ENCODE peak calls at places on chromosome 13, in six cellular contexts. One of them, this sample, is unnamed.

GRCh38 chr13:113060557-113061270 is 44.9 kb upstream of the F7 start:
- DNase-seq in IMR-90: no peak
- DNase-seq in astrocyte of the cerebellum: no peak
- DNase-seq in stromal cell of bone marrow: no peak
- DNase-seq in fibroblast of pulmonary artery: no peak
- DNase-seq in cardiac fibroblast: no peak
- DNase-seq in this sample: no peak

GRCh38 chr13:110726726-110727125 is 13.2 kb downstream of the ING1 start:
- DNase-seq in astrocyte of the cerebellum: no peak
- DNase-seq in stromal cell of bone marrow: no peak
- DNase-seq in cardiac fibroblast: no peak
- DNase-seq in IMR-90: no peak
- DNase-seq in fibroblast of pulmonary artery: no peak
- DNase-seq in this sample: no peak

GRCh38 chr13:32829676-32830091 is 186.5 kb upstream of the KL start:
- DNase-seq in fibroblast of pulmonary artery: peak
- DNase-seq in stromal cell of bone marrow: no peak
- DNase-seq in cardiac fibroblast: peak
- DNase-seq in IMR-90: peak
- DNase-seq in astrocyte of the cerebellum: no peak
- DNase-seq in this sample: peak

GRCh38 chr13:75391432-75392100 is 90.4 kb downstream of the TBC1D4 start:
- DNase-seq in astrocyte of the cerebellum: no peak
- DNase-seq in IMR-90: peak
- DNase-seq in cardiac fibroblast: no peak
- DNase-seq in stromal cell of bone marrow: no peak
- DNase-seq in fibroblast of pulmonary artery: no peak
- DNase-seq in this sample: no peak

GRCh38 chr13:32019612-32020233 is 11.9 kb upstream of the FRY start:
- DNase-seq in cardiac fibroblast: peak
- DNase-seq in stromal cell of bone marrow: no peak
- DNase-seq in fibroblast of pulmonary artery: peak
- DNase-seq in IMR-90: peak
- DNase-seq in astrocyte of the cerebellum: peak
- DNase-seq in this sample: peak

GRCh38 chr13:44872751-44873150 is 116.5 kb downstream of the NUFIP1 start:
- DNase-seq in astrocyte of the cerebellum: no peak
- DNase-seq in stromal cell of bone marrow: no peak
- DNase-seq in fibroblast of pulmonary artery: no peak
- DNase-seq in cardiac fibroblast: no peak
- DNase-seq in IMR-90: no peak
- DNase-seq in this sample: no peak

GRCh38 chr13:100666124-100666523 is 8.5 kb downstream of the TMTC4 start:
- DNase-seq in fibroblast of pulmonary artery: peak
- DNase-seq in IMR-90: no peak
- DNase-seq in stromal cell of bone marrow: no peak
- DNase-seq in cardiac fibroblast: peak
- DNase-seq in astrocyte of the cerebellum: peak
- DNase-seq in this sample: no peak

GRCh38 chr13:38527140-38527539 is 159.7 kb upstream of the FREM2 start:
- DNase-seq in fibroblast of pulmonary artery: no peak
- DNase-seq in astrocyte of the cerebellum: no peak
- DNase-seq in IMR-90: no peak
- DNase-seq in stromal cell of bone marrow: no peak
- DNase-seq in cardiac fibroblast: no peak
- DNase-seq in this sample: no peak

GRCh38 chr13:71754407-71754974 is 112.5 kb downstream of the DACH1 start:
- DNase-seq in cardiac fibroblast: no peak
- DNase-seq in fibroblast of pulmonary artery: no peak
- DNase-seq in IMR-90: no peak
- DNase-seq in stromal cell of bone marrow: peak
- DNase-seq in astrocyte of the cerebellum: no peak
- DNase-seq in this sample: no peak

GRCh38 chr13:78993792-78994191 is 334.8 kb upstream of the OBI1 start:
- DNase-seq in fibroblast of pulmonary artery: no peak
- DNase-seq in astrocyte of the cerebellum: no peak
- DNase-seq in stromal cell of bone marrow: no peak
- DNase-seq in cardiac fibroblast: no peak
- DNase-seq in IMR-90: no peak
- DNase-seq in this sample: no peak

This sample was measured in LHCN-M2.